ENCODE peak calls at places on chromosome 20, in ten cellular contexts. U is AG09319; B is D341Med; R is GM20000; O is psoas muscle; Y is activated CD8-positive, alpha-beta memory T cell treated with anti-CD3 and anti-CD28 coated beads, Interleukin-2, amount 10 ng/mL, durations not matched to agents 7 days and 5 days; N is midbrain; Q is AG08395; K is MCF 10A; C is GDM1. T is an unnamed sample.

GRCh38 chr20:35297153-35297552 is 4.9 kb upstream of the FAM83C start:
- DNase-seq in R (no peak), C (no peak), O (no peak), Q (peak), Y (no peak), N (no peak), U (no peak), B (no peak), K (no peak), T (no peak)

GRCh38 chr20:34143951-34144350 is 31.9 kb upstream of the EIF2S2 start:
- DNase-seq in B (no peak), Q (no peak), C (no peak), N (no peak), U (no peak), R (no peak), O (no peak), K (peak), Y (no peak), T (no peak)

GRCh38 chr20:38685853-38686473 is 38.3 kb upstream of the SLC32A1 start:
- DNase-seq in C (peak), B (no peak), O (no peak), K (peak), Q (peak), N (peak), R (peak), U (no peak), Y (peak), T (no peak)

GRCh38 chr20:17622851-17623508 is 53.1 kb downstream of the DSTN start:
- DNase-seq in U (no peak), Y (no peak), K (no peak), C (no peak), R (no peak), N (no peak), O (no peak), Q (no peak), B (no peak), T (no peak)

GRCh38 chr20:48682529-48683385 is 145.0 kb downstream of the PREX1 start:
- DNase-seq in O (peak), R (no peak), C (no peak), Q (peak), Y (no peak), N (peak), U (peak), B (peak), K (peak), T (no peak)

GRCh38 chr20:57708694-57709673 is 831 bp downstream of the PMEPA1 start:
- DNase-seq in U (no peak), R (no peak), K (no peak), Y (no peak), N (no peak), O (peak), Q (peak), C (no peak), B (peak), T (no peak)

GRCh38 chr20:55471052-55472006 is 534.0 kb downstream of the CBLN4 start:
- DNase-seq in B (no peak), R (no peak), N (no peak), K (no peak), Y (no peak), C (no peak), U (no peak), Q (no peak), O (no peak), T (no peak)

GRCh38 chr20:34004227-34004626 is 10.5 kb downstream of the RALY start:
- DNase-seq in N (no peak), U (no peak), O (no peak), B (no peak), C (no peak), K (no peak), R (no peak), Y (no peak), Q (no peak), T (no peak)

GRCh38 chr20:44422083-44422482 is 53.6 kb upstream of the TTPAL start:
- DNase-seq in R (no peak), B (no peak), K (peak), C (no peak), U (no peak), Y (no peak), Q (peak), O (no peak), N (no peak), T (no peak)

GRCh38 chr20:50540620-50541605 is 30.7 kb downstream of the PTPN1 start:
- DNase-seq in K (peak), B (no peak), Y (no peak), U (no peak), C (no peak), Q (peak), N (no peak), O (no peak), R (no peak), T (no peak)

GRCh38 chr20:48329676-48330644 is 497.8 kb downstream of the PREX1 start:
- DNase-seq in Q (no peak), C (no peak), Y (no peak), O (no peak), R (peak), K (peak), N (no peak), B (peak), U (no peak), T (no peak)

GRCh38 chr20:51193066-51193772 is 170.3 kb upstream of the KCNG1 start:
- DNase-seq in K (no peak), N (no peak), Q (no peak), B (no peak), O (no peak), R (no peak), C (no peak), U (no peak), Y (no peak), T (no peak)

GRCh38 chr20:36919715-36920333 is 31.7 kb downstream of the SAMHD1 start:
- DNase-seq in N (peak), Q (peak), O (no peak), C (peak), K (peak), Y (no peak), U (no peak), B (peak), R (peak), T (no peak)

GRCh38 chr20:25203089-25203488 is 7.6 kb downstream of the ENTPD6 start:
- DNase-seq in K (no peak), C (no peak), N (no peak), B (no peak), Q (no peak), O (no peak), R (no peak), Y (peak), U (no peak), T (no peak)

GRCh38 chr20:717271-717670 is 41.7 kb upstream of the SCRT2 start:
- DNase-seq in R (no peak), Y (no peak), O (no peak), B (no peak), N (no peak), U (no peak), Q (no peak), K (no peak), C (no peak), T (no peak)

GRCh38 chr20:37345339-37346231 is at the start of gene SRC:
- DNase-seq in Q (peak), K (peak), Y (peak), O (peak), C (no peak), R (peak), N (peak), B (peak), U (peak), T (peak)

GRCh38 chr20:1005452-1006027 is 3.4 kb upstream of the RSPO4 start:
- DNase-seq in O (no peak), N (no peak), C (peak), R (peak), K (peak), U (no peak), Y (peak), Q (peak), B (peak), T (no peak)

GRCh38 chr20:5401277-5401676 is 84.5 kb upstream of the PROKR2 start:
- DNase-seq in R (no peak), Y (no peak), U (no peak), Q (no peak), C (no peak), B (peak), N (no peak), K (no peak), O (no peak), T (no peak)

GRCh38 chr20:417801-418342 is 9.8 kb downstream of the RBCK1 start:
- DNase-seq in B (no peak), Q (no peak), C (no peak), R (no peak), Y (no peak), N (no peak), U (no peak), O (no peak), K (no peak), T (no peak)

GRCh38 chr20:34615477-34615876 is 57.0 kb downstream of the MAP1LC3A start:
- DNase-seq in O (no peak), R (no peak), C (no peak), U (no peak), Q (no peak), B (no peak), K (no peak), N (peak), Y (no peak), T (peak)

GRCh38 chr20:17594443-17594842 is 24.6 kb downstream of the DSTN start:
- DNase-seq in C (no peak), Y (no peak), K (no peak), O (no peak), U (no peak), Q (peak), R (no peak), N (no peak), B (no peak), T (no peak)

GRCh38 chr20:49843770-49844169 is 31.1 kb downstream of the SLC9A8 start:
- DNase-seq in O (no peak), Y (no peak), U (no peak), K (no peak), N (no peak), Q (no peak), R (no peak), B (no peak), C (no peak), T (no peak)

GRCh38 chr20:23165307-23165750 is 79.2 kb upstream of the CD93 start:
- DNase-seq in O (no peak), R (no peak), Q (no peak), C (peak), N (no peak), Y (no peak), B (no peak), K (no peak), U (no peak), T (no peak)

GRCh38 chr20:23311932-23312331 is 38.7 kb upstream of the NXT1 start:
- DNase-seq in B (no peak), Y (no peak), C (no peak), Q (no peak), K (no peak), O (no peak), R (no peak), U (no peak), N (no peak), T (no peak)

GRCh38 chr20:24507182-24507853 is 37.9 kb downstream of the SYNDIG1 start:
- DNase-seq in N (no peak), K (no peak), Q (no peak), U (no peak), Y (peak), O (no peak), B (no peak), R (no peak), C (no peak), T (no peak)

GRCh38 chr20:59412251-59412650 is 111.8 kb downstream of the EDN3 start:
- DNase-seq in Q (no peak), Y (no peak), C (no peak), R (no peak), B (no peak), N (no peak), U (no peak), O (no peak), K (no peak), T (no peak)

GRCh38 chr20:54054516-54054915 is 15.9 kb downstream of the BCAS1 start:
- DNase-seq in U (no peak), K (no peak), Y (no peak), Q (no peak), N (no peak), O (no peak), B (no peak), C (no peak), R (no peak), T (no peak)

GRCh38 chr20:57692393-57692792 is 17.4 kb downstream of the PMEPA1 start:
- DNase-seq in Y (no peak), O (no peak), C (no peak), R (no peak), U (no peak), B (no peak), Q (no peak), N (no peak), K (no peak), T (no peak)

GRCh38 chr20:39800548-39800947 is 838.4 kb downstream of the DHX35 start:
- DNase-seq in O (peak), K (peak), Y (no peak), R (no peak), U (peak), N (no peak), Q (peak), C (no peak), B (no peak), T (no peak)

GRCh38 chr20:57840504-57841296 is 130.9 kb upstream of the PMEPA1 start:
- DNase-seq in B (no peak), C (no peak), Y (peak), Q (no peak), R (no peak), U (no peak), N (no peak), O (no peak), K (no peak), T (peak)

GRCh38 chr20:10857362-10858070 is 183.7 kb upstream of the JAG1 start:
- DNase-seq in Y (no peak), O (no peak), C (peak), B (no peak), K (peak), R (no peak), U (no peak), Q (peak), N (peak), T (no peak)

GRCh38 chr20:51020657-51021056 is 2.2 kb downstream of the KCNG1 start:
- DNase-seq in C (no peak), N (no peak), K (no peak), R (no peak), U (no peak), O (no peak), B (no peak), Y (no peak), Q (no peak), T (no peak)

GRCh38 chr20:63740501-63741353 is 1.2 kb downstream of the SLC2A4RG start:
- DNase-seq in K (peak), C (peak), Y (peak), U (peak), B (peak), O (peak), Q (peak), N (peak), R (peak), T (peak)

GRCh38 chr20:18004389-18005031 is 35.7 kb downstream of the MGME1 start:
- DNase-seq in R (no peak), Q (no peak), B (no peak), K (no peak), U (no peak), Y (no peak), N (no peak), C (no peak), O (peak), T (no peak)

GRCh38 chr20:52681288-52681687 is 290.9 kb upstream of the TSHZ2 start:
- DNase-seq in N (no peak), U (no peak), Q (no peak), R (no peak), C (no peak), O (no peak), Y (no peak), B (no peak), K (no peak), T (peak)

GRCh38 chr20:24470031-24470781 is 777 bp downstream of the SYNDIG1 start:
- DNase-seq in Y (no peak), C (no peak), O (no peak), B (no peak), U (no peak), N (peak), K (no peak), Q (no peak), R (no peak), T (no peak)

T was measured in esophagus muscularis mucosa.